ENCODE peak calls at places on chromosomes 1 and 21, in four cellular contexts. Z is amniotic stem cell; T is left colon; G is natural killer cell treated with Interleukin-12 subunit alpha and Interleukin-12 subunit beta and Interleukin-15 and Interleukin-18, amount 100 ng/mL, for 72 hours. F is an unnamed sample.

GRCh38 chr1:57362480-57362879 is 61.4 kb downstream of the DAB1 start:
- DNase-seq in Z (no peak), T (no peak), G (no peak), F (no peak)

GRCh38 chr1:229848762-229849677 is 218.0 kb upstream of the GALNT2 start:
- DNase-seq in Z (no peak), T (no peak), G (no peak), F (no peak)

GRCh38 chr1:59541161-59541560 is 244.3 kb downstream of the FGGY start:
- DNase-seq in Z (no peak), T (no peak), G (no peak), F (no peak)

GRCh38 chr21:32364387-32364786 is 28.4 kb downstream of the URB1 start:
- DNase-seq in Z (no peak), T (peak; percentile 64), G (no peak), F (no peak)

GRCh38 chr21:41684381-41685245 is 82.2 kb downstream of the RIPK4 start:
- DNase-seq in Z (peak; percentile 16), T (no peak), G (no peak), F (no peak)

GRCh38 chr21:26964379-26964778 is 2.5 kb downstream of the ADAMTS5 start:
- DNase-seq in Z (no peak), T (peak; percentile 34), G (no peak), F (no peak)

GRCh38 chr1:40939320-40940059 is 40.0 kb upstream of the CTPS1 start:
- DNase-seq in Z (no peak), T (no peak), G (no peak), F (no peak)

GRCh38 chr1:86409416-86410021 is 13.4 kb upstream of the ODF2L start:
- DNase-seq in Z (no peak), T (no peak), G (no peak), F (no peak)

GRCh38 chr1:115829947-115830346 is 11.0 kb downstream of the NHLH2 start:
- DNase-seq in Z (no peak), T (no peak), G (no peak), F (no peak)

GRCh38 chr1:58755468-58755872 is 28.4 kb downstream of the JUN start:
- DNase-seq in Z (peak; percentile 94), T (peak; percentile 64), G (peak; percentile 89), F (no peak)

GRCh38 chr1:199545780-199546179 is 481.7 kb upstream of the NR5A2 start:
- DNase-seq in Z (no peak), T (no peak), G (no peak), F (no peak)